ENCODE peak calls at places on chromosomes 11 and 22, in five cellular contexts. J, N, O, I and D are unnamed samples.

GRCh38 chr11:110425751-110426545 is 3.8 kb upstream of the FDX1 start:
- DNase-seq in O (no peak), N (no peak), I (no peak), J (no peak), D (no peak)

GRCh38 chr22:49026476-49027121 is 801.1 kb downstream of the BRD1 start:
- DNase-seq in N (no peak), I (no peak), J (no peak), O (no peak), D (no peak)

GRCh38 chr11:72625746-72626636 is 48.2 kb downstream of the PDE2A start:
- DNase-seq in N (no peak), I (no peak), J (no peak), O (no peak), D (no peak)

GRCh38 chr11:57499413-57499982 is 16.0 kb downstream of the SLC43A1 start:
- DNase-seq in J (peak), I (no peak), N (peak), O (no peak), D (peak)

GRCh38 chr22:30238661-30239420 is 7.7 kb downstream of the LIF start:
- DNase-seq in N (peak), O (no peak), J (no peak), I (no peak), D (peak)

GRCh38 chr11:100753144-100753543 is 66.1 kb downstream of the ARHGAP42 start:
- DNase-seq in O (no peak), N (no peak), I (no peak), J (no peak), D (no peak)

GRCh38 chr22:32661296-32661695 is 140.2 kb upstream of the TIMP3 start:
- DNase-seq in N (no peak), O (no peak), I (no peak), J (no peak), D (no peak)

GRCh38 chr11:30016588-30017363 is at the start of gene KCNA4:
- DNase-seq in N (peak), I (no peak), O (no peak), J (no peak), D (no peak)

GRCh38 chr11:131888230-131888826 is 517.9 kb downstream of the NTM start:
- DNase-seq in J (no peak), O (no peak), N (no peak), I (no peak), D (peak)

GRCh38 chr11:65291613-65292012 is 23.1 kb upstream of the CDC42EP2 start:
- DNase-seq in I (no peak), N (no peak), J (peak), O (no peak), D (no peak)

GRCh38 chr11:14700593-14700992 is 57.0 kb downstream of the PDE3B start:
- DNase-seq in N (no peak), J (no peak), O (no peak), I (no peak), D (no peak)

GRCh38 chr22:44489817-44490216 is 8.2 kb downstream of the RTL6 start:
- DNase-seq in O (no peak), N (no peak), J (no peak), I (no peak), D (no peak)

GRCh38 chr11:35139883-35140282 is 912 bp downstream of the CD44 start:
- DNase-seq in N (no peak), I (no peak), J (no peak), O (no peak), D (no peak)

GRCh38 chr11:37504066-37504611 is 906.1 kb upstream of the RAG2 start:
- DNase-seq in J (no peak), I (no peak), O (no peak), N (no peak), D (peak)

GRCh38 chr22:17266261-17266971 is 47.2 kb upstream of the ADA2 start:
- DNase-seq in O (no peak), J (no peak), N (peak), I (no peak), D (peak)

GRCh38 chr11:110704210-110704864 is 7.9 kb downstream of the ARHGAP20 start:
- DNase-seq in N (no peak), O (no peak), I (no peak), J (no peak), D (no peak)

GRCh38 chr11:47980093-47980906 is at the start of gene PTPRJ:
- DNase-seq in N (peak), O (peak), I (peak), J (peak), D (no peak)

GRCh38 chr11:112087212-112087611 is 539 bp downstream of the SDHD start:
- DNase-seq in I (no peak), J (no peak), O (no peak), N (peak), D (no peak)

GRCh38 chr11:134482865-134483264 is 70.8 kb upstream of the B3GAT1 start:
- DNase-seq in N (no peak), O (no peak), I (no peak), J (no peak), D (no peak)

GRCh38 chr11:130785376-130786110 is 130.7 kb downstream of the SNX19 start:
- DNase-seq in O (no peak), I (no peak), J (no peak), N (no peak), D (no peak)

GRCh38 chr22:25666308-25666707 is 75.7 kb upstream of the MYO18B start:
- DNase-seq in O (peak), N (peak), I (no peak), J (no peak), D (no peak)

GRCh38 chr11:69138265-69138664 is 17.5 kb upstream of the SMIM38 start:
- DNase-seq in N (no peak), O (no peak), I (no peak), J (no peak), D (no peak)

GRCh38 chr11:3060436-3061025 is 3.3 kb upstream of the CARS1 start:
- DNase-seq in I (no peak), J (no peak), N (no peak), O (no peak), D (no peak)

GRCh38 chr11:27717377-27717776 is 17.1 kb upstream of the BDNF start:
- DNase-seq in N (no peak), I (no peak), O (no peak), J (no peak), D (peak)

GRCh38 chr22:19703869-19704268 is 10.4 kb upstream of the SEPTIN5 start:
- DNase-seq in J (no peak), N (no peak), O (no peak), I (no peak), D (no peak)